ENCODE peak calls at places on chromosomes 16 and 17, in six cellular contexts. A is hypothalamus; M is activated CD4-positive, CD25-positive, alpha-beta regulatory T cell treated with anti-CD3 and anti-CD28 coated beads, Interleukin-2, amount 50 U/mL, for 16 hours; F is stimulated activated CD8-positive, alpha-beta memory T cell treated with anti-CD3 and anti-CD28 coated beads, Interleukin-7, amount 100 ng/mL, for 1 hour; R is fibroblast of lung; S is GM12891. W is an unnamed sample.

GRCh38 chr17:181213-182163 is at the start of gene DOC2B:
- DNase-seq in A (no peak), M (no peak), F (no peak), R (peak), S (no peak), W (no peak)

GRCh38 chr16:80666378-80667257 is 125.8 kb downstream of the DYNLRB2 start:
- DNase-seq in A (no peak), M (no peak), F (no peak), R (no peak), S (no peak), W (no peak)

GRCh38 chr17:33778505-33779398 is 476.3 kb upstream of the CCL2 start:
- DNase-seq in A (no peak), M (no peak), F (no peak), R (peak), S (peak), W (peak)

GRCh38 chr17:32110596-32110995 is 31.7 kb upstream of the RHOT1 start:
- DNase-seq in A (no peak), M (no peak), F (no peak), R (no peak), S (no peak), W (no peak)

GRCh38 chr17:1565860-1566259 is 3.3 kb upstream of the PITPNA start:
- DNase-seq in A (no peak), M (no peak), F (no peak), R (no peak), S (no peak), W (no peak)

GRCh38 chr17:4475463-4475862 is 23.2 kb upstream of the SPNS2 start:
- DNase-seq in A (no peak), M (no peak), F (no peak), R (no peak), S (no peak), W (no peak)

GRCh38 chr17:27649929-27650328 is 18.9 kb downstream of the LGALS9 start:
- DNase-seq in A (no peak), M (no peak), F (no peak), R (no peak), S (no peak), W (no peak)

GRCh38 chr16:56576585-56577299 is 11.9 kb downstream of the MT4 start:
- DNase-seq in A (no peak), M (peak), F (peak), R (peak), S (peak), W (peak)

GRCh38 chr16:78259883-78260282 is 160.4 kb downstream of the WWOX start:
- DNase-seq in A (no peak), M (no peak), F (no peak), R (no peak), S (no peak), W (no peak)

GRCh38 chr17:78817123-78817522 is 23.5 kb downstream of the USP36 start:
- DNase-seq in A (no peak), M (peak), F (peak), R (no peak), S (no peak), W (peak)

GRCh38 chr17:74139120-74139519 is 64.4 kb upstream of the RPL38 start:
- DNase-seq in A (no peak), M (no peak), F (no peak), R (no peak), S (no peak), W (no peak)

GRCh38 chr16:30699615-30700099 is 686 bp downstream of the SRCAP start:
- DNase-seq in A (no peak), M (no peak), F (no peak), R (no peak), S (no peak), W (no peak)

GRCh38 chr17:45029758-45030423 is 21.5 kb downstream of the DCAKD start:
- DNase-seq in A (no peak), M (no peak), F (no peak), R (no peak), S (no peak), W (no peak)

GRCh38 chr16:27408012-27408601 is 6.1 kb downstream of the IL21R start:
- DNase-seq in A (no peak), M (no peak), F (no peak), R (peak), S (no peak), W (peak)

GRCh38 chr17:22278302-22279275 is 586.3 kb downstream of the KCNJ18 start:
- DNase-seq in A (no peak), M (no peak), F (no peak), R (no peak), S (no peak), W (no peak)

GRCh38 chr17:81999587-81999974 is 22.2 kb downstream of the ASPSCR1 start:
- DNase-seq in A (no peak), M (no peak), F (no peak), R (no peak), S (no peak), W (no peak)

GRCh38 chr17:32185875-32186274 is 43.6 kb downstream of the RHOT1 start:
- DNase-seq in A (no peak), M (no peak), F (no peak), R (no peak), S (no peak), W (no peak)

GRCh38 chr17:8924595-8924994 is 40.9 kb downstream of the PIK3R5 start:
- DNase-seq in A (no peak), M (no peak), F (no peak), R (no peak), S (no peak), W (no peak)

GRCh38 chr16:57092786-57093301 is 461 bp downstream of the CPNE2 start:
- DNase-seq in A (no peak), M (no peak), F (no peak), R (no peak), S (peak), W (no peak)

GRCh38 chr17:37732313-37732712 is 12.5 kb downstream of the HNF1B start:
- DNase-seq in A (no peak), M (no peak), F (no peak), R (no peak), S (no peak), W (no peak)

GRCh38 chr17:80109713-80110446 is 8.5 kb downstream of the GAA start:
- DNase-seq in A (no peak), M (no peak), F (no peak), R (no peak), S (no peak), W (no peak)

GRCh38 chr17:15882058-15882720 is 62.7 kb upstream of the ADORA2B start:
- DNase-seq in A (no peak), M (no peak), F (no peak), R (no peak), S (no peak), W (no peak)

GRCh38 chr16:79334127-79334526 is 266.4 kb downstream of the MAF start:
- DNase-seq in A (no peak), M (no peak), F (no peak), R (no peak), S (no peak), W (no peak)

GRCh38 chr17:51006601-51007000 is 114.1 kb downstream of the SPAG9 start:
- DNase-seq in A (no peak), M (no peak), F (no peak), R (peak), S (no peak), W (no peak)

GRCh38 chr17:43723697-43724359 is 34.8 kb downstream of the SOST start:
- DNase-seq in A (no peak), M (no peak), F (no peak), R (peak), S (no peak), W (peak)

GRCh38 chr17:47902039-47902744 is 6.2 kb downstream of the SP2 start:
- DNase-seq in A (no peak), M (no peak), F (no peak), R (no peak), S (no peak), W (no peak)

GRCh38 chr16:87369796-87370719 is 13.5 kb downstream of the FBXO31 start:
- DNase-seq in A (no peak), M (no peak), F (no peak), R (no peak), S (no peak), W (no peak)

GRCh38 chr17:38960402-38960801 is 6.8 kb downstream of the FBXO47 start:
- DNase-seq in A (no peak), M (no peak), F (no peak), R (no peak), S (no peak), W (no peak)

GRCh38 chr17:48074322-48075054 is 26.3 kb downstream of the NFE2L1 start:
- DNase-seq in A (no peak), M (peak), F (peak), R (peak), S (no peak), W (peak)

GRCh38 chr16:87051526-87052320 is 265.5 kb downstream of the C16orf95 start:
- DNase-seq in A (no peak), M (no peak), F (no peak), R (no peak), S (no peak), W (no peak)

GRCh38 chr17:30379303-30380105 is 777 bp downstream of the CPD start:
- DNase-seq in A (no peak), M (no peak), F (no peak), R (no peak), S (no peak), W (no peak)

GRCh38 chr16:48064971-48065370 is 90.8 kb downstream of the ABCC12 start:
- DNase-seq in A (no peak), M (no peak), F (no peak), R (no peak), S (no peak), W (no peak)

GRCh38 chr16:4081577-4082021 is 34.6 kb downstream of the ADCY9 start:
- DNase-seq in A (no peak), M (no peak), F (no peak), R (peak), S (no peak), W (no peak)

GRCh38 chr16:55146939-55147338 is 177.1 kb upstream of the IRX6 start:
- DNase-seq in A (no peak), M (no peak), F (no peak), R (no peak), S (no peak), W (no peak)

GRCh38 chr17:2924211-2924610 is 128.0 kb downstream of the RAP1GAP2 start:
- DNase-seq in A (no peak), M (no peak), F (no peak), R (peak), S (no peak), W (no peak)

GRCh38 chr16:85607796-85608514 is 5.2 kb upstream of the GSE1 start:
- DNase-seq in A (no peak), M (no peak), F (no peak), R (no peak), S (no peak), W (no peak)

GRCh38 chr16:22070361-22071351 is 21.7 kb upstream of the VWA3A start:
- DNase-seq in A (no peak), M (no peak), F (no peak), R (peak), S (no peak), W (no peak)

GRCh38 chr17:34616148-34616547 is 36.8 kb downstream of the TMEM132E start:
- DNase-seq in A (no peak), M (no peak), F (no peak), R (no peak), S (no peak), W (no peak)